ENCODE peak calls at places on chromosomes 13 and 19, in six cellular contexts. L is body of pancreas, N is suprapubic skin, J is GM12878, H is ovary, G is heart left ventricle. E is an unnamed sample. For H3K4me1, the result is how much of the 10 kb centered on the place peaks cover.

GRCh38 chr19:51807111-51807701 is 12.2 kb downstream of the FPR3 start:
- DNase-seq in L (peak), N (no peak), J (no peak), H (no peak), G (no peak), E (no peak)

GRCh38 chr13:104389722-104390121 is 1323.5 kb upstream of the SLC10A2 start:
- DNase-seq in L (no peak), N (no peak), J (no peak), H (no peak), G (no peak), E (no peak)

GRCh38 chr13:85828094-85828684 is 29.0 kb upstream of the SLITRK6 start:
- DNase-seq in L (no peak), N (no peak), J (no peak), H (no peak), G (no peak), E (no peak)

GRCh38 chr13:98141091-98141490 is 1.8 kb upstream of the FARP1 start:
- DNase-seq in L (no peak), N (no peak), J (no peak), H (no peak), G (no peak), E (no peak)

GRCh38 chr19:48986211-48986610 is 6.9 kb downstream of the GYS1 start:
- DNase-seq in L (no peak), N (no peak), J (no peak), H (no peak), G (no peak), E (no peak)

GRCh38 chr13:114096811-114097503 is 35.5 kb downstream of the RASA3 start:
- DNase-seq in L (no peak), N (peak), J (no peak), H (peak), G (peak), E (no peak)

GRCh38 chr19:16394681-16395375 is 70.2 kb downstream of the KLF2 start:
- DNase-seq in L (peak), N (no peak), J (no peak), H (no peak), G (no peak), E (no peak)

GRCh38 chr19:19342086-19343015 is 21.7 kb downstream of the MAU2 start:
- DNase-seq in L (peak), N (no peak), J (no peak), H (peak), G (peak), E (no peak)

GRCh38 chr13:74741732-74742131 is 607.5 kb upstream of the KLF12 start:
- DNase-seq in L (no peak), N (no peak), J (no peak), H (no peak), G (no peak), E (no peak)

GRCh38 chr19:51338563-51339312 is 3.2 kb downstream of the VSIG10L start:
- DNase-seq in L (peak), N (peak), J (peak), H (peak), G (peak), E (peak)

GRCh38 chr19:10752237-10752912 is 34.5 kb downstream of the DNM2 start:
- DNase-seq in L (no peak), N (no peak), J (no peak), H (no peak), G (no peak), E (no peak)

GRCh38 chr13:32791545-32792172 is 205.4 kb downstream of the PDS5B start:
- DNase-seq in L (no peak), N (no peak), J (peak), H (no peak), G (no peak), E (no peak)

GRCh38 chr19:11380653-11381534 is 3.2 kb downstream of the EPOR start:
- DNase-seq in L (peak), N (peak), J (peak), H (peak), G (peak), E (peak)

GRCh38 chr19:54188224-54188871 is 1.0 kb downstream of the MBOAT7 start:
- DNase-seq in L (no peak), N (no peak), J (no peak), H (peak), G (no peak), E (no peak)

GRCh38 chr13:98959775-98960325 is 18.0 kb downstream of the DOCK9 start:
- DNase-seq in L (no peak), N (no peak), J (no peak), H (no peak), G (no peak), E (no peak)

GRCh38 chr19:12647490-12648071 is 19.0 kb downstream of the MAN2B1 start:
- DNase-seq in L (peak), N (no peak), J (no peak), H (peak), G (no peak), E (no peak)

GRCh38 chr19:12649941-12650340 is 16.6 kb downstream of the MAN2B1 start:
- DNase-seq in L (no peak), N (no peak), J (no peak), H (no peak), G (no peak), E (no peak)

GRCh38 chr19:12646551-12646950 is 20.0 kb downstream of the MAN2B1 start:
- DNase-seq in L (no peak), N (no peak), J (no peak), H (no peak), G (no peak), E (no peak)

GRCh38 chr19:12647047-12647446 is 19.5 kb downstream of the MAN2B1 start:
- DNase-seq in L (peak), N (no peak), J (no peak), H (no peak), G (no peak), E (no peak)

GRCh38 chr19:12648088-12648487 is 18.5 kb downstream of the MAN2B1 start:
- DNase-seq in L (peak), N (no peak), J (no peak), H (no peak), G (no peak), E (no peak)
- H3K4me3 ChIP-seq in L (no peak), N (peak), J (no peak), H (peak), G (peak), E (peak)

GRCh38 chr19:44748426-44749254 is at the start of gene BCL3:
- DNase-seq in L (peak), N (peak), J (no peak), H (peak), G (peak), E (no peak)
- TF ChIP-seq POLR2A in L (peak), N (no peak), J (peak), H (peak), G (no peak), E (no peak)

GRCh38 chr19:7864719-7865074 is 9.5 kb downstream of the PRR36 start:
- DNase-seq in L (no peak), N (no peak), J (no peak), H (peak), G (no peak), E (no peak)

GRCh38 chr19:7863971-7864718 is 10.0 kb downstream of the PRR36 start:
- DNase-seq in L (no peak), N (peak), J (no peak), H (peak), G (no peak), E (no peak)

GRCh38 chr19:7861619-7862412 is 12.4 kb downstream of the PRR36 start:
- DNase-seq in L (no peak), N (peak), J (no peak), H (peak), G (peak), E (no peak)

GRCh38 chr19:7862413-7862951 is 11.7 kb downstream of the PRR36 start:
- DNase-seq in L (peak), N (peak), J (no peak), H (peak), G (no peak), E (no peak)

DNA sequence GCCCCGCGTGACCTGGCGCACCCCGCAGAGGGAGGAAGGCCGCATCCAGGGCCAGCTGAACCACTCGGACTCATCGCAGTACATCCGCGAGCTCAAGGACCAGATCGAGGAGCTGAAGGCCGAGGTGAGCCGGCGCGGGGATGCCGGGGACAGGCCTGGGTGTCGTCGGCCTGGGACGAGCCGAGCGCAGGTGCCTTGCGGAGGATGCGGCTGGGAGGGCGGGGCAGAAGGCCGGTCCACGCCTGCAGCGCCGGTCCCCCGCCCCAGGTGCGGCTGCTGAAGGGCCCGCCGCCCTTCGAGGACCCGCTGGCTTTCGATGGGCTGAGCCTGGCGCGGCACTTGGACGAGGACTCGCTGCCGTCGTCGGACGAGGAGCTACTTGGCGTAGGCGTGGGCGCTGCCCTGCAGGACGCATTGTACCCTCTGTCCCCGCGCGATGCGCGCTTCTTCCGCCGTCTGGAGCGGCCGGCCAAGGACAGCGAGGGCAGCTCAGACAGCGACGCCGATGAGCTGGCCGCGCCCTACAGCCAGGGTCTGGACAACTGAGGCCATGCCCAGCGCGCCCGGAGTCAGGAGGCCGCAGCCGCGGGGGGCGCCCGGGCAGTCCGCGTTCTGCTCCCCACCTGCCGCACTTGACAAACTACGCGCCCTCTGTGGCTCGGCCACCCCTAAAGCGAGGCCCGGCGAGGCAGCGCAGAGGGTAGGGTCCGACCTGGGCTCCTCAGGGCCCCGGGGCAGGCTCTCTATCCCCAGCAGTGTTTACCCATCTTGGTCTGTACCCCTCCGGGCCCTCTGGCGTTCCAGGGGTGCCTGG is 10.8 kb downstream of the PRR36 start:
- DNase-seq in L (no peak), N (peak), J (no peak), H (peak), G (no peak), E (no peak)
- H3K4me1 ChIP-seq in L (under half), N (under half), J (under half), H (under half), G (under half), E (under half)

GRCh38 chr19:41554902-41555301 is 21.1 kb upstream of the CEACAM21 start:
- DNase-seq in L (no peak), N (no peak), J (no peak), H (no peak), G (no peak), E (no peak)

GRCh38 chr19:41551212-41551610 is 24.8 kb upstream of the CEACAM21 start:
- DNase-seq in L (no peak), N (no peak), J (no peak), H (no peak), G (no peak), E (no peak)

GRCh38 chr19:41553804-41554203 is 22.2 kb upstream of the CEACAM21 start:
- DNase-seq in L (no peak), N (no peak), J (no peak), H (no peak), G (no peak), E (no peak)

GRCh38 chr19:41551711-41552110 is 24.3 kb upstream of the CEACAM21 start:
- DNase-seq in L (no peak), N (no peak), J (no peak), H (no peak), G (no peak), E (no peak)

GRCh38 chr19:41552558-41552957 is 23.4 kb upstream of the CEACAM21 start:
- DNase-seq in L (no peak), N (no peak), J (peak), H (no peak), G (no peak), E (no peak)
- H3K4me3 ChIP-seq in L (no peak), N (no peak), J (peak), H (no peak), G (peak), E (no peak)

GRCh38 chr13:47675871-47676270 is 325.2 kb downstream of the SUCLA2 start:
- DNase-seq in L (no peak), N (no peak), J (no peak), H (no peak), G (no peak), E (no peak)

GRCh38 chr13:47679391-47679790 is 321.7 kb downstream of the SUCLA2 start:
- DNase-seq in L (no peak), N (no peak), J (no peak), H (no peak), G (no peak), E (no peak)

GRCh38 chr13:47678201-47678963 is 322.7 kb downstream of the SUCLA2 start:
- DNase-seq in L (no peak), N (no peak), J (no peak), H (no peak), G (no peak), E (no peak)

DNA sequence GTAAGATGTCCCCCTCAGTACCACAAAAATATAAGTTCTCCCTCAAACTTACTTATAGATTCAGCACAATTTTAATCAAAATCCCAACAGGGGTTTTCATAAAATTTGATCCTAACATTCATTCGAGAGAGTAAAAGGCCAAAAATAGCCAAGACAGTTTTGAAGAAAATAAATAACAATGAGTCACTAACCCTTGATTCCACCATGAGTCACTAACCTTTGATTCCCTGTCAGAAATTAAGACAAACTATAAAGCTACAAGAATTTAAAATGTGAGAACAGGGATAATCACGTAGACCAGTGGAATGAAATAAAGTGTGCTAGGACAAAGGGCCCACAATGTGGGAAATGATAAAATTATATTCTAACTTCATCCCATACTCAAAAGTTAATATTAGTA is 320.3 kb downstream of the SUCLA2 start:
- DNase-seq in L (no peak), N (no peak), J (no peak), H (no peak), G (no peak), E (no peak)
- TF ChIP-seq POLR2A in L (no peak), N (no peak), J (no peak), H (no peak), G (no peak), E (no peak)

GRCh38 chr19:1858412-1859081 is 4.8 kb downstream of the KLF16 start:
- DNase-seq in L (peak), N (no peak), J (no peak), H (no peak), G (no peak), E (no peak)
- H3K4me1 ChIP-seq in L (half or more), N (half or more), J (under half), H (under half), G (half or more), E (half or more)

DNA sequence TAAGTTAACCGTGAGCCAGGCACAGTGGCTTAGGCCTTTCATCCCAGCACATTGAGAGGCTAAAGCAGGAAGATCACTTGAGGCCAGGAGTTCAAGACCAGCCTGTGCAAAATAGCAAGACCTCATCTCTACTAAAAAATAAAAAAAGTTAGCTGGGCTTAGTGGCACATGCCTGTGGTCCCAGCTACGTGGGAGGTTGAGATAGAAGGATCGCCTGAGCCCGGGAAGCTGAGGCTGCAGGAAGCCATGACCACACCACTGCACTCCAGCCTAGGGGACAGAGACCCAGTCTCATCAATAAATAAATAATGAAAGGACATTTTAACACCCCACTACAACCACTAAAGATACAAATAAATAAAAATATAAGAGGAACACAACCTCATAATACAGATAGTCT is 21.6 kb downstream of the LSM14A start:
- DNase-seq in L (no peak), N (no peak), J (no peak), H (no peak), G (no peak), E (no peak)
- H3K4me3 ChIP-seq in L (no peak), N (no peak), J (no peak), H (no peak), G (no peak), E (no peak)

GRCh38 chr19:47885067-47885463 is 1.1 kb downstream of the SULT2A1 start:
- DNase-seq in L (no peak), N (peak), J (no peak), H (no peak), G (no peak), E (no peak)
- TF ChIP-seq POLR2A in L (no peak), N (no peak), J (no peak), H (no peak), G (no peak), E (no peak)

GRCh38 chr19:35497406-35497805 is 7.1 kb upstream of the KRTDAP start:
- DNase-seq in L (no peak), N (no peak), J (no peak), H (no peak), G (no peak), E (no peak)
- H3K4me1 ChIP-seq in L (under half), N (under half), J (under half), H (under half), G (under half), E (under half)

DNA sequence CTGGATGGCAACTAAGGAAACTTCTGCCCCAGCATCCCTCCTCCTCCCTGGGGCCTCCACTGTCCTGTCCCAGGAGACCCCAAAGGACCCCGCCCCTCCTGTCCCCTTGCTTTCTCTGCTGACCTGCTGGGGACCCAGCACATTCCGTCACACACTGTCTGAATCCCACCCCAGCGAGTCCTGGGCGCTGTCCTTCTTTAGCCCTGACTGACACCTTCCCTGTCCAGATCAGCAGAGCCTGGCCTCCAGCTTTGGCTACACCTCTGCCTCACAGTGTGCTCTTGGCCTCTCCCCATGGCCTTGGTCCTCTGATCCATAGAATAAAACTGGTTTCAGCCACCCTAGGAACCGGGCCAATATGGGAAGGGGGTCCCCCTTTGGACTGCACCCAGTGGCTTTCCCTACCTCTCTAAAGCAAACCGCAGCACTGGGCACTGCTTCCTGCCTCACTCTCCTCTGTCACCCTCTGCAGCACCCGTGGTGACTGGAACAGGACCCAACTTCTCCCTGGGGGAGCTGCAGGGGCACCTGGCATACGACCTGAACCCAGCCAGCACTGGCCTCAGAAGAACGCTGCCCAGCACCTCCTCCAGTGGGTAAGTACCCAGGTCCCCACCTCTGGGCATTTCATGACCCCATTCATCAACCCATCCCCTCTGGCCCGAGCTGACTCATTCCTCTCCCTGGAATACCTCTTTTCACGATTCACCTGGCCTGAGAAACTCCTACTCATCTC is 46.4 kb downstream of the SMIM24 start:
- DNase-seq in L (no peak), N (no peak), J (no peak), H (no peak), G (no peak), E (no peak)
- H3K4me3 ChIP-seq in L (no peak), N (peak), J (peak), H (no peak), G (peak), E (peak)